ENCODE peak calls at places on chromosomes 1 and 21, in eight cellular contexts. A is transverse colon, V is GM12878, Y is sigmoid colon, B is stomach, I is SK-N-SH, M is K562, F is H1. G is an unnamed sample.

GRCh38 chr1:12769976-12770505 is 3.5 kb upstream of the PRAMEF12 start:
- DNase-seq in A (no peak), V (no peak), Y (no peak), B (no peak), I (no peak), M (peak), F (no peak), G (no peak)

GRCh38 chr1:39574646-39575045 is 1.9 kb downstream of the PABPC4 start:
- DNase-seq in A (peak), V (no peak), Y (no peak), B (peak), I (no peak), M (no peak), F (no peak), G (no peak)

GRCh38 chr1:241447056-241447649 is 72.4 kb downstream of the FH start:
- DNase-seq in A (no peak), V (no peak), Y (no peak), B (no peak), I (no peak), M (no peak), F (no peak), G (no peak)

GRCh38 chr1:1972976-1973715 is 30.4 kb downstream of the CFAP74 start:
- DNase-seq in A (no peak), V (no peak), Y (no peak), B (no peak), I (no peak), M (no peak), F (no peak), G (no peak)

GRCh38 chr1:158203693-158204457 is 23.2 kb downstream of the CD1D start:
- DNase-seq in A (no peak), V (peak), Y (no peak), B (no peak), I (peak), M (peak), F (no peak), G (no peak)

GRCh38 chr1:247294282-247294681 is 37.4 kb downstream of the ZNF496 start:
- DNase-seq in A (no peak), V (no peak), Y (no peak), B (no peak), I (no peak), M (no peak), F (no peak), G (no peak)

GRCh38 chr1:1207254-1207902 is 986 bp upstream of the TNFRSF18 start:
- DNase-seq in A (peak), V (no peak), Y (no peak), B (no peak), I (peak), M (no peak), F (no peak), G (no peak)

GRCh38 chr1:239511865-239512264 is 125.5 kb downstream of the CHRM3 start:
- DNase-seq in A (no peak), V (no peak), Y (no peak), B (no peak), I (no peak), M (no peak), F (no peak), G (no peak)

GRCh38 chr1:226736908-226737818 is 1.9 kb downstream of the ITPKB start:
- DNase-seq in A (peak), V (no peak), Y (peak), B (peak), I (peak), M (no peak), F (no peak), G (peak)

GRCh38 chr1:224500802-224501201 is 66.2 kb upstream of the WDR26 start:
- DNase-seq in A (no peak), V (no peak), Y (no peak), B (no peak), I (no peak), M (no peak), F (no peak), G (no peak)

GRCh38 chr1:17923684-17924083 is 168.6 kb downstream of the ACTL8 start:
- DNase-seq in A (no peak), V (no peak), Y (no peak), B (no peak), I (no peak), M (no peak), F (no peak), G (peak)

GRCh38 chr1:44294588-44295007 is 60.5 kb downstream of the ERI3 start:
- DNase-seq in A (peak), V (no peak), Y (peak), B (peak), I (peak), M (peak), F (no peak), G (no peak)

GRCh38 chr1:225423518-225423855 is 4.4 kb downstream of the LBR start:
- DNase-seq in A (no peak), V (no peak), Y (no peak), B (no peak), I (no peak), M (no peak), F (no peak), G (no peak)

GRCh38 chr1:223363856-223364684 is at the start of gene SUSD4:
- DNase-seq in A (peak), V (no peak), Y (no peak), B (peak), I (peak), M (peak), F (no peak), G (no peak)

GRCh38 chr1:78331799-78332198 is 159.0 kb upstream of the PTGFR start:
- DNase-seq in A (no peak), V (no peak), Y (no peak), B (no peak), I (no peak), M (no peak), F (no peak), G (no peak)

GRCh38 chr1:17356387-17356992 is 15.5 kb upstream of the PADI6 start:
- DNase-seq in A (no peak), V (no peak), Y (no peak), B (no peak), I (no peak), M (no peak), F (no peak), G (no peak)

GRCh38 chr1:3708696-3709246 is 43.5 kb upstream of the CCDC27 start:
- DNase-seq in A (no peak), V (no peak), Y (no peak), B (no peak), I (no peak), M (no peak), F (no peak), G (no peak)

GRCh38 chr1:43655953-43656352 is 6.0 kb downstream of the KDM4A start:
- DNase-seq in A (no peak), V (no peak), Y (no peak), B (no peak), I (no peak), M (no peak), F (no peak), G (no peak)

GRCh38 chr21:29196021-29196663 is 65.7 kb downstream of the MAP3K7CL start:
- DNase-seq in A (peak), V (peak), Y (peak), B (peak), I (peak), M (peak), F (peak), G (peak)

DNA sequence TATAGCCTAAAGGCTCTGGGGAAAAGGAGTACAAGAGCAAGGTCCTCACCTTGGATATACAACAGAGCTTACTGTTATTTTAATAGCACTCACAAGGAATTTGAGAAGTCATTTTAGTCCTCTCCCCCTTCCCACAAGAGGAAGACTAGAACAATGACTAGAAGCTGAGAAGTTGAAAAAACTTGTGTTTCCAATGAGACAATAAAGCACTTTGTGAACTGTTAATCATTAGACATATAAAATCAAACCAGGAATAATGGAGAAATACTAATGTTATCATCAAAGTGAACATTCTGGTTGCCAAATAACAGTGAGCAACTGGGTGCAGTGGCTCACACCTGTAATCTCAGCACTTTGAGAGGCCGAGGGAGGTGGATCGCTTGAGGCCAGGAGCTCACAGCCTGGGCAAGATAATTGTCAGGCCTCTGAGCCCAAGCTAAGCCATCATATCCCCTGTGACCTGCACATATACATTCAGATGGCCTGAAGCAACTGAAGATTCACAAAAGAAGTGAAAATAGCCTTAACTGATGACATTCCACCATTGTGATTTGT is 54.0 kb upstream of the RASAL2 start:
- DNase-seq in A (no peak), V (no peak), Y (no peak), B (no peak), I (no peak), M (no peak), F (no peak), G (no peak)
- TF ChIP-seq EP300 in A (no peak), V (no peak), Y (no peak), B (no peak), I (no peak), M (no peak), F (no peak), G (no peak)

GRCh38 chr1:180623579-180624347 is 8.1 kb upstream of the XPR1 start:
- DNase-seq in A (no peak), V (no peak), Y (no peak), B (no peak), I (no peak), M (no peak), F (peak), G (no peak)
- TF ChIP-seq CTCF in A (no peak), V (no peak), Y (no peak), B (no peak), I (peak), M (no peak), F (no peak), G (no peak)

DNA sequence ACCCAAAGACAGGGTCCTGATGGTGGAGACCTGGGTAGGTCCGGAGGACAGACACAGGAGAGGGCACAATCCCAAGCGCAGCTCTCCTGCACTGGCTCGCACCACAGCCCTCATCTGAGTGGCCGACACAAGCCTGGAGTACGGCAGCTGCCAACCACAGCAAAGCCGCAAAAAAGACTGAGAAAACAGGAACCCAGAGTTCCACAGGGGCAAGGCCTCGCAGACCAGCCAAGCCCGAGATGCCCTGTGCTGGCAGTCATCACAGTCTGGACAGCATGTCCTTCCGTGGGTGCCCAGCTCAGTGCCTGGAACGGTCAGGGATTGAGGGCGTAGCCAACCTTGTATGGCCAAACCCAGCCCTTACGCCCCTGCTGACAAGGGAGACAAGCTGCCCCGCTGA is 11.4 kb downstream of the ZBTB48 start:
- DNase-seq in A (no peak), V (no peak), Y (no peak), B (no peak), I (no peak), M (no peak), F (no peak), G (no peak)
- TF ChIP-seq POLR2AphosphoS5 in A (no peak), V (no peak), Y (no peak), B (no peak), I (no peak), M (no peak), F (no peak), G (no peak)

DNA sequence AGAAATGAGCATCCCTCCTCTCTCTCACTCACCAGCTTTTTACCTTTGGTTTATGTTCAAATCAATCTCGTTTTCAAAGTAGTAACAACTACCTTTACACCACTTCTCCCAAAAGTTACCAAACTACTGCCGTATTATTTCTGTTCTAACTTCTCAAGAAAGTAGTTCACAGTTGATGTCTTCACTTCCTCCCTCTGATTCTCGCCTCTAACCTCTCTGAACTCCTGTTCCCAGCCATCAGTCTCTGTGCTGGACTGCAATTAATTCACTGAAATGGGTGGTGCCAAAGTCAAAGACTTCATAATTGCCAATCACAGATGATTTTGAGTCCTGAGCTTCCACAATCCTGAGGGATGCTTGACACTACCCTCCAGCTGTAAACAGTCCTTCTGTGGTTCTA is 54.0 kb downstream of the ZNF281 start:
- DNase-seq in A (no peak), V (no peak), Y (no peak), B (no peak), I (no peak), M (no peak), F (no peak), G (no peak)
- TF ChIP-seq EP300 in A (no peak), V (no peak), Y (no peak), B (no peak), I (no peak), M (no peak), F (no peak), G (no peak)

GRCh38 chr21:19981938-19982337 is 1016.3 kb upstream of the NCAM2 start:
- DNase-seq in A (no peak), V (no peak), Y (no peak), B (no peak), I (no peak), M (no peak), F (no peak), G (no peak)
- TF ChIP-seq CTCF in A (no peak), V (no peak), Y (no peak), B (no peak), I (no peak), M (no peak), F (no peak), G (no peak)

GRCh38 chr1:180137767-180138166 is 16.9 kb upstream of the QSOX1 start:
- DNase-seq in A (no peak), V (no peak), Y (no peak), B (no peak), I (no peak), M (no peak), F (no peak), G (no peak)
- TF ChIP-seq POLR2AphosphoS5 in A (no peak), V (no peak), Y (no peak), B (no peak), I (no peak), M (no peak), F (no peak), G (no peak)

G was measured in suprapubic skin.